ENCODE peak calls at places on chromosomes 16 and 17, in eight cellular contexts. One of them, this sample, is unnamed.
A peak's percentile ranks its signal among the peaks of the same experiment; 100 is the strongest.

GRCh38 chr16:72203401-72203800 is 31.4 kb upstream of the PMFBP1 start:
- DNase-seq in head of caudate nucleus: no peak
- DNase-seq in CD8-positive, alpha-beta memory T cell: no peak
- DNase-seq in central memory CD4-positive, alpha-beta T cell: no peak
- DNase-seq in stimulated activated CD8-positive, alpha-beta memory T cell treated with anti-CD3 and anti-CD28 coated beads, Interleukin-15, amount 100 ng/mL, for 24 hours: no peak
- DNase-seq in retinal pigment epithelial cell: peak; percentile 19
- DNase-seq in non-pigmented ciliary epithelial cell: no peak
- DNase-seq in AG09309: peak; percentile 5
- DNase-seq in this sample: no peak

GRCh38 chr17:67274466-67274865 is 29.5 kb upstream of the HELZ start:
- DNase-seq in head of caudate nucleus: no peak
- DNase-seq in CD8-positive, alpha-beta memory T cell: no peak
- DNase-seq in central memory CD4-positive, alpha-beta T cell: no peak
- DNase-seq in stimulated activated CD8-positive, alpha-beta memory T cell treated with anti-CD3 and anti-CD28 coated beads, Interleukin-15, amount 100 ng/mL, for 24 hours: no peak
- DNase-seq in retinal pigment epithelial cell: no peak
- DNase-seq in non-pigmented ciliary epithelial cell: no peak
- DNase-seq in AG09309: no peak
- DNase-seq in this sample: no peak

GRCh38 chr16:61676740-61677139 is 359.5 kb downstream of the CDH8 start:
- DNase-seq in head of caudate nucleus: no peak
- DNase-seq in CD8-positive, alpha-beta memory T cell: no peak
- DNase-seq in central memory CD4-positive, alpha-beta T cell: no peak
- DNase-seq in stimulated activated CD8-positive, alpha-beta memory T cell treated with anti-CD3 and anti-CD28 coated beads, Interleukin-15, amount 100 ng/mL, for 24 hours: no peak
- DNase-seq in retinal pigment epithelial cell: no peak
- DNase-seq in non-pigmented ciliary epithelial cell: no peak
- DNase-seq in AG09309: no peak
- DNase-seq in this sample: no peak

GRCh38 chr17:69637399-69638165 is 223.1 kb downstream of the MAP2K6 start:
- DNase-seq in head of caudate nucleus: no peak
- DNase-seq in CD8-positive, alpha-beta memory T cell: no peak
- DNase-seq in central memory CD4-positive, alpha-beta T cell: no peak
- DNase-seq in stimulated activated CD8-positive, alpha-beta memory T cell treated with anti-CD3 and anti-CD28 coated beads, Interleukin-15, amount 100 ng/mL, for 24 hours: no peak
- DNase-seq in retinal pigment epithelial cell: no peak
- DNase-seq in non-pigmented ciliary epithelial cell: peak; percentile 31
- DNase-seq in AG09309: peak; percentile 38
- DNase-seq in this sample: peak; percentile 38

GRCh38 chr16:5979905-5980550 is 882.4 kb upstream of the EEF2KMT start:
- DNase-seq in head of caudate nucleus: no peak
- DNase-seq in CD8-positive, alpha-beta memory T cell: no peak
- DNase-seq in central memory CD4-positive, alpha-beta T cell: no peak
- DNase-seq in stimulated activated CD8-positive, alpha-beta memory T cell treated with anti-CD3 and anti-CD28 coated beads, Interleukin-15, amount 100 ng/mL, for 24 hours: no peak
- DNase-seq in retinal pigment epithelial cell: no peak
- DNase-seq in non-pigmented ciliary epithelial cell: no peak
- DNase-seq in AG09309: no peak
- DNase-seq in this sample: no peak

GRCh38 chr17:81863833-81864768 is 3.8 kb upstream of the P4HB start:
- DNase-seq in head of caudate nucleus: no peak
- DNase-seq in CD8-positive, alpha-beta memory T cell: no peak
- DNase-seq in central memory CD4-positive, alpha-beta T cell: no peak
- DNase-seq in stimulated activated CD8-positive, alpha-beta memory T cell treated with anti-CD3 and anti-CD28 coated beads, Interleukin-15, amount 100 ng/mL, for 24 hours: no peak
- DNase-seq in retinal pigment epithelial cell: no peak
- DNase-seq in non-pigmented ciliary epithelial cell: no peak
- DNase-seq in AG09309: no peak
- DNase-seq in this sample: no peak

GRCh38 chr17:43018008-43018853 is 4.0 kb downstream of the VAT1 start:
- DNase-seq in head of caudate nucleus: peak; percentile 68
- DNase-seq in CD8-positive, alpha-beta memory T cell: no peak
- DNase-seq in central memory CD4-positive, alpha-beta T cell: peak; percentile 55
- DNase-seq in stimulated activated CD8-positive, alpha-beta memory T cell treated with anti-CD3 and anti-CD28 coated beads, Interleukin-15, amount 100 ng/mL, for 24 hours: no peak
- DNase-seq in retinal pigment epithelial cell: no peak
- DNase-seq in non-pigmented ciliary epithelial cell: no peak
- DNase-seq in AG09309: no peak
- DNase-seq in this sample: no peak

GRCh38 chr16:54275956-54276355 is 10.6 kb downstream of the IRX3 start:
- DNase-seq in head of caudate nucleus: no peak
- DNase-seq in CD8-positive, alpha-beta memory T cell: no peak
- DNase-seq in central memory CD4-positive, alpha-beta T cell: no peak
- DNase-seq in stimulated activated CD8-positive, alpha-beta memory T cell treated with anti-CD3 and anti-CD28 coated beads, Interleukin-15, amount 100 ng/mL, for 24 hours: no peak
- DNase-seq in retinal pigment epithelial cell: no peak
- DNase-seq in non-pigmented ciliary epithelial cell: no peak
- DNase-seq in AG09309: no peak
- DNase-seq in this sample: no peak

GRCh38 chr17:47315451-47316266 is 8.1 kb upstream of the EFCAB13 start:
- DNase-seq in head of caudate nucleus: no peak
- DNase-seq in CD8-positive, alpha-beta memory T cell: no peak
- DNase-seq in central memory CD4-positive, alpha-beta T cell: peak; percentile 46
- DNase-seq in stimulated activated CD8-positive, alpha-beta memory T cell treated with anti-CD3 and anti-CD28 coated beads, Interleukin-15, amount 100 ng/mL, for 24 hours: no peak
- DNase-seq in retinal pigment epithelial cell: peak; percentile 95
- DNase-seq in non-pigmented ciliary epithelial cell: peak; percentile 92
- DNase-seq in AG09309: no peak
- DNase-seq in this sample: no peak

GRCh38 chr17:10702574-10702973 is 5.2 kb downstream of the ADPRM start:
- DNase-seq in head of caudate nucleus: no peak
- DNase-seq in CD8-positive, alpha-beta memory T cell: no peak
- DNase-seq in central memory CD4-positive, alpha-beta T cell: no peak
- DNase-seq in stimulated activated CD8-positive, alpha-beta memory T cell treated with anti-CD3 and anti-CD28 coated beads, Interleukin-15, amount 100 ng/mL, for 24 hours: no peak
- DNase-seq in retinal pigment epithelial cell: no peak
- DNase-seq in non-pigmented ciliary epithelial cell: no peak
- DNase-seq in AG09309: no peak
- DNase-seq in this sample: no peak

GRCh38 chr17:40727447-40728231 is 24.1 kb upstream of the KRT24 start:
- DNase-seq in head of caudate nucleus: no peak
- DNase-seq in CD8-positive, alpha-beta memory T cell: no peak
- DNase-seq in central memory CD4-positive, alpha-beta T cell: no peak
- DNase-seq in stimulated activated CD8-positive, alpha-beta memory T cell treated with anti-CD3 and anti-CD28 coated beads, Interleukin-15, amount 100 ng/mL, for 24 hours: no peak
- DNase-seq in retinal pigment epithelial cell: peak; percentile 26
- DNase-seq in non-pigmented ciliary epithelial cell: peak; percentile 47
- DNase-seq in AG09309: peak; percentile 3
- DNase-seq in this sample: peak; percentile 52

GRCh38 chr17:8857919-8858318 is 9.6 kb downstream of the PIK3R6 start:
- DNase-seq in head of caudate nucleus: no peak
- DNase-seq in CD8-positive, alpha-beta memory T cell: no peak
- DNase-seq in central memory CD4-positive, alpha-beta T cell: no peak
- DNase-seq in stimulated activated CD8-positive, alpha-beta memory T cell treated with anti-CD3 and anti-CD28 coated beads, Interleukin-15, amount 100 ng/mL, for 24 hours: no peak
- DNase-seq in retinal pigment epithelial cell: no peak
- DNase-seq in non-pigmented ciliary epithelial cell: no peak
- DNase-seq in AG09309: peak; percentile 60
- DNase-seq in this sample: peak; percentile 45

This sample was measured in kidney epithelial cell.